ENCODE peak calls at places on chromosome 6, in seven cellular contexts. B, P, E, U, Y, C and V are unnamed samples.

GRCh38 chr6:79353226-79353625 is 118.7 kb upstream of the HMGN3 start:
- DNase-seq in B (no peak), U (no peak), C (no peak), Y (no peak), P (no peak), E (no peak), V (no peak)

GRCh38 chr6:161319231-161319630 is 45.4 kb upstream of the AGPAT4 start:
- DNase-seq in B (no peak), U (no peak), P (no peak), E (no peak), C (no peak), Y (no peak), V (no peak)

GRCh38 chr6:2157441-2158127 is 87.8 kb downstream of the GMDS start:
- DNase-seq in U (peak), C (no peak), Y (peak), B (no peak), E (no peak), P (peak), V (no peak)

GRCh38 chr6:22043284-22043962 is 253.4 kb downstream of the PRL start:
- DNase-seq in Y (peak), U (no peak), B (no peak), E (no peak), C (no peak), P (no peak), V (no peak)

GRCh38 chr6:170420791-170421776 is 114.5 kb downstream of the FAM120B start:
- DNase-seq in Y (no peak), U (no peak), P (no peak), B (no peak), E (no peak), C (no peak), V (no peak)

GRCh38 chr6:167047554-167047953 is 48.4 kb downstream of the CEP43 start:
- DNase-seq in C (peak), Y (no peak), E (peak), U (no peak), B (peak), P (no peak), V (peak)

GRCh38 chr6:109460161-109460830 is 4.7 kb upstream of the MICAL1 start:
- DNase-seq in U (no peak), Y (no peak), E (no peak), P (no peak), C (no peak), B (no peak), V (no peak)

GRCh38 chr6:70686548-70687133 is 19.0 kb downstream of the SMAP1 start:
- DNase-seq in U (no peak), C (no peak), P (no peak), E (no peak), Y (no peak), B (no peak), V (no peak)

GRCh38 chr6:2432258-2432657 is 186.9 kb upstream of the GMDS start:
- DNase-seq in E (no peak), C (no peak), B (no peak), Y (peak), U (peak), P (peak), V (no peak)